ENCODE peak calls at places on chromosomes 5 and 9, in six cellular contexts. F is A549, V is ascending aorta, A is IMR-90, L is psoas muscle, D is SK-N-SH. T is an unnamed sample.

GRCh38 chr5:10111575-10111974 is 138.1 kb downstream of the ATPSCKMT start:
- DNase-seq in F (peak; percentile 35), V (no peak), A (peak; percentile 54), L (no peak), D (peak; percentile 39), T (peak; percentile 20)

GRCh38 chr5:60010328-60010727 is 116.8 kb upstream of the PDE4D start:
- DNase-seq in F (peak; percentile 7), V (no peak), A (no peak), L (no peak), D (no peak), T (no peak)

GRCh38 chr5:169164481-169164925 is 136.4 kb downstream of the SLIT3 start:
- DNase-seq in F (peak; percentile 92), V (no peak), A (no peak), L (no peak), D (no peak), T (no peak)

GRCh38 chr5:132662925-132663770 is 5.2 kb downstream of the IL13 start:
- DNase-seq in F (peak; percentile 13), V (no peak), A (peak; percentile 21), L (no peak), D (no peak), T (no peak)

GRCh38 chr5:169429044-169429443 is 128.1 kb upstream of the SLIT3 start:
- DNase-seq in F (no peak), V (no peak), A (no peak), L (no peak), D (no peak), T (no peak)

GRCh38 chr5:36688722-36689121 is 82.3 kb downstream of the SLC1A3 start:
- DNase-seq in F (peak; percentile 34), V (no peak), A (peak; percentile 4), L (no peak), D (no peak), T (no peak)

GRCh38 chr9:107228648-107229047 is 54.4 kb upstream of the RAD23B start:
- DNase-seq in F (no peak), V (no peak), A (no peak), L (no peak), D (no peak), T (no peak)

GRCh38 chr9:38486056-38486455 is 61.8 kb upstream of the IGFBPL1 start:
- DNase-seq in F (no peak), V (no peak), A (no peak), L (no peak), D (no peak), T (no peak)

GRCh38 chr9:93091453-93092081 is 4.5 kb upstream of the CARD19 start:
- DNase-seq in F (peak; percentile 77), V (no peak), A (peak; percentile 90), L (no peak), D (peak; percentile 7), T (no peak)

GRCh38 chr9:133274236-133275104 is 531 bp downstream of the ABO start:
- DNase-seq in F (no peak), V (no peak), A (no peak), L (no peak), D (no peak), T (no peak)

GRCh38 chr9:13139641-13140171 is 139.8 kb downstream of the MPDZ start:
- DNase-seq in F (peak; percentile 38), V (no peak), A (peak; percentile 91), L (no peak), D (no peak), T (no peak)

GRCh38 chr9:35859310-35859994 is 10.7 kb downstream of the OR13J1 start:
- DNase-seq in F (peak; percentile 42), V (no peak), A (peak; percentile 35), L (peak; percentile 74), D (peak; percentile 51), T (no peak)

GRCh38 chr9:130681769-130682489 is 11.7 kb upstream of the EXOSC2 start:
- DNase-seq in F (peak; percentile 42), V (no peak), A (no peak), L (no peak), D (no peak), T (no peak)

GRCh38 chr5:154146409-154146808 is 44.1 kb upstream of the GALNT10 start:
- DNase-seq in F (no peak), V (no peak), A (no peak), L (no peak), D (no peak), T (no peak)

GRCh38 chr5:59246470-59247250 is 646.9 kb downstream of the PDE4D start:
- DNase-seq in F (peak; percentile 60), V (no peak), A (peak; percentile 45), L (no peak), D (no peak), T (no peak)

GRCh38 chr5:74895906-74896305 is 29.7 kb upstream of the FAM169A start:
- DNase-seq in F (peak; percentile 18), V (no peak), A (peak; percentile 59), L (no peak), D (no peak), T (no peak)

GRCh38 chr5:137612576-137612975 is 113.5 kb upstream of the SPOCK1 start:
- DNase-seq in F (no peak), V (no peak), A (no peak), L (no peak), D (no peak), T (no peak)

GRCh38 chr5:42387563-42387962 is 35.7 kb upstream of the GHR start:
- DNase-seq in F (no peak), V (no peak), A (no peak), L (no peak), D (no peak), T (no peak)

GRCh38 chr9:20701058-20701457 is 17.0 kb downstream of the FOCAD start:
- DNase-seq in F (no peak), V (no peak), A (no peak), L (no peak), D (no peak), T (no peak)

GRCh38 chr5:43017438-43017820 is 22.7 kb downstream of the ANXA2R start:
- DNase-seq in F (no peak), V (no peak), A (peak; percentile 55), L (peak; percentile 56), D (no peak), T (no peak)

GRCh38 chr9:120507936-120508510 is 71.9 kb downstream of the CDK5RAP2 start:
- DNase-seq in F (no peak), V (no peak), A (no peak), L (no peak), D (no peak), T (no peak)

GRCh38 chr9:120510816-120511215 is 69.2 kb downstream of the CDK5RAP2 start:
- DNase-seq in F (no peak), V (no peak), A (peak; percentile 15), L (no peak), D (no peak), T (no peak)

GRCh38 chr9:120500733-120501132 is 79.2 kb downstream of the CDK5RAP2 start:
- DNase-seq in F (no peak), V (no peak), A (no peak), L (no peak), D (no peak), T (no peak)

DNA sequence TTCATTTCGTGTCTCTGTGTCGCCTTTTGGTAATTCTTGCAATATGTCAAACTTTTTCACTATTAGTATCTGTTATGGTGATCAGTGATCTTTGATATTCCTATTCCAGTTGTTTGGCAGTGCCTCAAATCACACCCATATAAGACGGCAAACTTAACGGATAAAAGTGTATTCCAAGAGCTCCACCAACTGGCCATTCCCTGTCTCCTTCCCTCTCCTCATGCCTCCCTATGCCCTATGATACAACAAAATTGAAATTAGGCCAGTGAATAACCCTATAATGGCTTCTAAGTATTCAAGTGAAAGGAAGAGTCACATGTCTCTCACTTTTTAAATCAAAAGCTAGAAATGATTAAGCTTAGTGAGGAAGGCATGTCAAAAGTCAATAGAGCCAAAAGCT is 74.8 kb downstream of the CDK5RAP2 start:
- DNase-seq in F (no peak), V (no peak), A (no peak), L (no peak), D (no peak), T (no peak)
- TF ChIP-seq CTCF in F (no peak), V (no peak), A (no peak), L (no peak), D (no peak), T (no peak)

DNA sequence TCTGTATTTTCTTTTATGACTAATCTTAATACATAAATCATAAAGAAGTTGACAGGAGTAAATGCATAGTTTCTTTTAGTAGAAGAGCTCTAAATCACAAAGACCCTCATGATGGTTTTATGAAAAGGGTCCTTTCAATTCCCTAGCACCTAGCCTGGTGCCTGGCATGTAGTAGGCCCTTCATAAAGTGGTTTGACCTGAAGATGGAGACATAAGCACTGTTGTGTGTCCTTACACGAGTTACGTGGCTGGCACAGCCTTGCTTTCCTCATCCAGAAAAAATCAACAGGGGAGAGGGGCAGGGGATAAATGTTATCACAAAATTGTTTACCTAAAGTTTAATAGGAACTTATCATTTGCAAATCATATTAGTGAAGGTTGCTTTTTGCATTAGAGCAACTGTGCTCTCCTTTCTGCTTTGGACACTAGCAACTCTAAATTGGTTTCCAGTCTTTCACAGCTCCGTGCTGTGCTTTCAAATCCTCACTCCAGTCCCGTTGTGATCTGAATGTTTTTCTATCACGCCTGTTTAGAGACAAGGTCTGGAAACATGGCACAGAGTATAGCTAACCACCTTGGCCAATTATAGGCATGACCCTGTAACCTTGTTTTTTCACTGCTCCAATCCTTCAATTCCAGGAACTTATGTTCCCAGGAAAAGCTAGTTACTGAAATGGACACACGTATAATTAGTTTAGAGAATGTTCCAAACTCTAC is 55.7 kb downstream of the ARL15 start:
- DNase-seq in F (peak; percentile 6), V (no peak), A (no peak), L (no peak), D (no peak), T (no peak)
- TF ChIP-seq CTCF in F (peak; percentile 7), V (peak; percentile 49), A (no peak), L (peak; percentile 42), D (peak; percentile 29), T (no peak)

GRCh38 chr5:124744170-124744911 is 2.1 kb downstream of the ZNF608 start:
- DNase-seq in F (no peak), V (no peak), A (peak; percentile 27), L (peak; percentile 70), D (no peak), T (peak; percentile 47)
- TF ChIP-seq CTCF in F (no peak), V (no peak), A (no peak), L (no peak), D (no peak), T (no peak)

GRCh38 chr5:146130440-146131045 is 25.2 kb upstream of the PLAC8L1 start:
- DNase-seq in F (peak; percentile 23), V (no peak), A (peak; percentile 53), L (no peak), D (no peak), T (no peak)
- TF ChIP-seq CTCF in F (peak; percentile 67), V (peak; percentile 66), A (peak; percentile 68), L (peak; percentile 54), D (peak; percentile 84), T (peak; percentile 71)

GRCh38 chr5:141349917-141350619 is at the start of gene PCDHGB1:
- DNase-seq in F (peak; percentile 87), V (no peak), A (peak; percentile 71), L (no peak), D (peak; percentile 63), T (peak; percentile 38)
- TF ChIP-seq CTCF in F (peak; percentile 75), V (peak; percentile 22), A (peak; percentile 61), L (peak; percentile 47), D (peak; percentile 39), T (peak; percentile 38)

DNA sequence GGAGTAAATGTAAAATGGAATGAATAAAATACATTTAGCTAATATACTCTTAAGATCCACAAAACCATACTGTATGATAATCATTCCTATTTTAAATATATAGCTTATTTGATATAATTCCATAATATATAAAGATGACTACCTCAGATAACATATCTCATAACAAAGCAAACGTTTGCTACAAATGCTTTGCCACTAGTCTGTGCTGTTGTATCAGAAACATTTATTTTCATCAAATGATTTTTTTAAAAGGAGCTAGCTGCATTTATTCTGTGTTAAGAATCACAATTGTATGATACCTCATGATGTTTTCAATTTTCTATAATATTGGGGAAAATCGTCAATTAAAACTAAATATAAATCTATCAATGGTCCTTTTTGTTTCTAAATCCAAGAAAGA is 567.2 kb downstream of the PTPRD start:
- DNase-seq in F (peak; percentile 10), V (no peak), A (peak; percentile 24), L (no peak), D (no peak), T (no peak)
- TF ChIP-seq CTCF in F (peak; percentile 21), V (peak; percentile 14), A (peak; percentile 58), L (no peak), D (peak; percentile 59), T (peak; percentile 25)